ENCODE peak calls at places on chromosomes 16 and 17, in ten cellular contexts. Q is fibroblast of villous mesenchyme; G is heart right ventricle; L is ACHN; O is colonic mucosa; X is BJ; V is germinal center; A is A172; I is AG04450; N is stimulated activated CD4-positive, alpha-beta T cell treated with anti-CD3 and anti-CD28 coated beads, Interleukin-1b, Interleukin-23, amount 100 ng/mL, for 24 hours. S is an unnamed sample.

GRCh38 chr17:65156185-65156834 is 19.1 kb downstream of the RGS9 start:
- DNase-seq in Q (no peak), G (no peak), L (no peak), O (peak), X (no peak), V (no peak), A (no peak), I (no peak), N (no peak), S (no peak)

GRCh38 chr17:57810740-57811632 is 38.9 kb downstream of the MRPS23 start:
- DNase-seq in Q (peak), G (peak), L (no peak), O (peak), X (peak), V (peak), A (peak), I (no peak), N (no peak), S (no peak)

GRCh38 chr17:48756816-48757215 is 28.3 kb upstream of the HOXB13 start:
- DNase-seq in Q (no peak), G (no peak), L (no peak), O (peak), X (no peak), V (no peak), A (no peak), I (no peak), N (no peak), S (no peak)

GRCh38 chr17:74097461-74098131 is 105.9 kb upstream of the RPL38 start:
- DNase-seq in Q (no peak), G (no peak), L (no peak), O (no peak), X (no peak), V (no peak), A (no peak), I (no peak), N (no peak), S (no peak)

GRCh38 chr16:9844361-9844760 is 337.9 kb downstream of the GRIN2A start:
- DNase-seq in Q (no peak), G (no peak), L (no peak), O (no peak), X (peak), V (no peak), A (no peak), I (no peak), N (no peak), S (no peak)

GRCh38 chr16:14205666-14206065 is 134.5 kb downstream of the MRTFB start:
- DNase-seq in Q (peak), G (no peak), L (no peak), O (no peak), X (no peak), V (no peak), A (no peak), I (no peak), N (no peak), S (no peak)

GRCh38 chr16:88758227-88758943 is 26.6 kb downstream of the PIEZO1 start:
- DNase-seq in Q (no peak), G (no peak), L (peak), O (no peak), X (no peak), V (no peak), A (peak), I (no peak), N (no peak), S (no peak)

GRCh38 chr16:49596119-49596518 is 222.5 kb downstream of the C16orf78 start:
- DNase-seq in Q (no peak), G (peak), L (no peak), O (no peak), X (no peak), V (no peak), A (no peak), I (no peak), N (no peak), S (no peak)

GRCh38 chr16:82134884-82135283 is 35.1 kb downstream of the MPHOSPH6 start:
- DNase-seq in Q (no peak), G (no peak), L (no peak), O (no peak), X (no peak), V (no peak), A (no peak), I (no peak), N (no peak), S (no peak)

GRCh38 chr17:81404557-81405165 is 9.4 kb downstream of the BAHCC1 start:
- DNase-seq in Q (peak), G (no peak), L (no peak), O (peak), X (no peak), V (no peak), A (no peak), I (no peak), N (no peak), S (no peak)

GRCh38 chr16:65120811-65121721 is 797 bp downstream of the CDH11 start:
- DNase-seq in Q (peak), G (peak), L (no peak), O (peak), X (no peak), V (no peak), A (no peak), I (no peak), N (no peak), S (no peak)

GRCh38 chr17:82246365-82247174 is 17.7 kb downstream of the SLC16A3 start:
- DNase-seq in Q (peak), G (no peak), L (peak), O (no peak), X (no peak), V (no peak), A (peak), I (no peak), N (no peak), S (no peak)

GRCh38 chr16:23967018-23967417 is 131.2 kb downstream of the PRKCB start:
- DNase-seq in Q (no peak), G (no peak), L (no peak), O (no peak), X (no peak), V (no peak), A (no peak), I (no peak), N (no peak), S (no peak)

GRCh38 chr17:78231991-78232759 is 744 bp downstream of the TMEM235 start:
- DNase-seq in Q (no peak), G (no peak), L (no peak), O (no peak), X (no peak), V (peak), A (no peak), I (no peak), N (no peak), S (no peak)

GRCh38 chr16:79677799-79678525 is 77.4 kb upstream of the MAF start:
- DNase-seq in Q (peak), G (no peak), L (no peak), O (no peak), X (no peak), V (no peak), A (peak), I (no peak), N (no peak), S (no peak)

GRCh38 chr16:52545544-52546262 is 1.2 kb downstream of the TOX3 start:
- DNase-seq in Q (no peak), G (no peak), L (no peak), O (no peak), X (no peak), V (no peak), A (no peak), I (no peak), N (no peak), S (no peak)

GRCh38 chr16:81293909-81294802 is 20.6 kb upstream of the GAN start:
- DNase-seq in Q (peak), G (no peak), L (no peak), O (peak), X (no peak), V (no peak), A (peak), I (no peak), N (no peak), S (no peak)

GRCh38 chr16:51095890-51096626 is 55.0 kb downstream of the SALL1 start:
- DNase-seq in Q (no peak), G (no peak), L (no peak), O (no peak), X (no peak), V (no peak), A (no peak), I (no peak), N (no peak), S (no peak)

GRCh38 chr17:28252436-28252835 is 66.6 kb upstream of the TMEM97 start:
- DNase-seq in Q (no peak), G (no peak), L (peak), O (no peak), X (no peak), V (no peak), A (peak), I (no peak), N (no peak), S (no peak)

GRCh38 chr16:22813946-22814325 is at the start of gene HS3ST2:
- DNase-seq in Q (peak), G (peak), L (no peak), O (peak), X (no peak), V (peak), A (no peak), I (no peak), N (no peak), S (no peak)

S was measured in NCI-H1048.